ENCODE peak calls at places on chromosome 5, in eight cellular contexts. X is neural crest cell, L is anterior cingulate cortex, C is HepG2, G is NCI-H1417, Q is NCI-H1694 treated with DMSO at 0.1 percent for 48 hours, B is HuH-7, Y is heart right ventricle. J is an unnamed sample.

GRCh38 chr5:143581649-143582048 is 178.2 kb upstream of the NR3C1 start:
- DNase-seq in X (no peak), L (no peak), C (no peak), G (no peak), Q (no peak), B (no peak), Y (no peak), J (no peak)

GRCh38 chr5:68962632-68963484 is 131.0 kb upstream of the SLC30A5 start:
- DNase-seq in X (peak; percentile 71), L (peak; percentile 35), C (peak; percentile 46), G (peak; percentile 49), Q (peak; percentile 23), B (peak; percentile 60), Y (peak; percentile 46), J (peak; percentile 54)

GRCh38 chr5:178781936-178782335 is 51.5 kb upstream of the ZNF354A start:
- DNase-seq in X (no peak), L (no peak), C (no peak), G (no peak), Q (no peak), B (no peak), Y (no peak), J (no peak)

GRCh38 chr5:34923694-34924461 is 5.5 kb upstream of the DNAJC21 start:
- DNase-seq in X (no peak), L (no peak), C (no peak), G (no peak), Q (no peak), B (no peak), Y (no peak), J (peak; percentile 57)

GRCh38 chr5:175718401-175719108 is 60.7 kb downstream of the HRH2 start:
- DNase-seq in X (peak; percentile 29), L (no peak), C (no peak), G (peak; percentile 5), Q (peak; percentile 48), B (no peak), Y (peak; percentile 65), J (peak; percentile 14)

GRCh38 chr5:81881595-81881994 is 90.2 kb upstream of the ATG10 start:
- DNase-seq in X (no peak), L (no peak), C (no peak), G (no peak), Q (no peak), B (no peak), Y (no peak), J (no peak)

GRCh38 chr5:142472306-142472951 is 147.6 kb upstream of the SPRY4 start:
- DNase-seq in X (no peak), L (no peak), C (peak; percentile 66), G (no peak), Q (no peak), B (no peak), Y (no peak), J (peak; percentile 91)

GRCh38 chr5:149337746-149338145 is 7.6 kb upstream of the GRPEL2 start:
- DNase-seq in X (no peak), L (no peak), C (no peak), G (no peak), Q (peak; percentile 75), B (no peak), Y (no peak), J (no peak)

GRCh38 chr5:92977766-92978555 is 603.1 kb downstream of the NR2F1-AS1 start:
- DNase-seq in X (no peak), L (no peak), C (no peak), G (no peak), Q (no peak), B (no peak), Y (no peak), J (no peak)

GRCh38 chr5:157361865-157362465 is 96.0 kb downstream of the CYFIP2 start:
- DNase-seq in X (no peak), L (no peak), C (no peak), G (no peak), Q (no peak), B (no peak), Y (no peak), J (no peak)

GRCh38 chr5:148976569-148977321 is 86.1 kb downstream of the SH3TC2 start:
- DNase-seq in X (no peak), L (no peak), C (no peak), G (no peak), Q (no peak), B (no peak), Y (no peak), J (no peak)

GRCh38 chr5:132105688-132106087 is 32.1 kb downstream of the CSF2 start:
- DNase-seq in X (no peak), L (no peak), C (no peak), G (no peak), Q (no peak), B (no peak), Y (no peak), J (no peak)

GRCh38 chr5:17497446-17497845 is 585 bp upstream of the TAF11L2 start:
- DNase-seq in X (no peak), L (no peak), C (no peak), G (no peak), Q (no peak), B (no peak), Y (no peak), J (no peak)

GRCh38 chr5:11459716-11460115 is 444.5 kb downstream of the CTNND2 start:
- DNase-seq in X (no peak), L (no peak), C (no peak), G (no peak), Q (no peak), B (no peak), Y (no peak), J (no peak)

GRCh38 chr5:113293613-113294340 is 141.0 kb downstream of the TSSK1B start:
- DNase-seq in X (peak; percentile 6), L (no peak), C (no peak), G (no peak), Q (peak; percentile 24), B (no peak), Y (no peak), J (no peak)

GRCh38 chr5:137313526-137314175 is 185.5 kb downstream of the SPOCK1 start:
- DNase-seq in X (no peak), L (no peak), C (no peak), G (no peak), Q (no peak), B (no peak), Y (no peak), J (no peak)

GRCh38 chr5:146185161-146185560 is 2.7 kb upstream of the LARS1 start:
- DNase-seq in X (no peak), L (no peak), C (no peak), G (no peak), Q (no peak), B (no peak), Y (no peak), J (no peak)

GRCh38 chr5:56693220-56693579 is 122.1 kb upstream of the MAP3K1 start:
- DNase-seq in X (no peak), L (no peak), C (no peak), G (no peak), Q (no peak), B (no peak), Y (no peak), J (no peak)

GRCh38 chr5:128667148-128667547 is 129.1 kb upstream of the FBN2 start:
- DNase-seq in X (no peak), L (no peak), C (no peak), G (no peak), Q (no peak), B (no peak), Y (no peak), J (no peak)

GRCh38 chr5:117800261-117800660 is 1188.1 kb downstream of the DTWD2 start:
- DNase-seq in X (no peak), L (no peak), C (no peak), G (no peak), Q (no peak), B (no peak), Y (no peak), J (no peak)

GRCh38 chr5:29197636-29198035 is 1995.8 kb upstream of the CDH6 start:
- DNase-seq in X (no peak), L (no peak), C (no peak), G (no peak), Q (no peak), B (no peak), Y (no peak), J (peak; percentile 47)

GRCh38 chr5:7391215-7391614 is 4.7 kb upstream of the ADCY2 start:
- DNase-seq in X (no peak), L (no peak), C (peak; percentile 33), G (no peak), Q (no peak), B (peak; percentile 33), Y (no peak), J (peak; percentile 1)

GRCh38 chr5:72092074-72092473 is 15.2 kb upstream of the MAP1B start:
- DNase-seq in X (no peak), L (no peak), C (no peak), G (no peak), Q (no peak), B (no peak), Y (no peak), J (no peak)

GRCh38 chr5:85545129-85545528 is 1072.6 kb upstream of the COX7C start:
- DNase-seq in X (no peak), L (no peak), C (no peak), G (no peak), Q (no peak), B (no peak), Y (no peak), J (no peak)

GRCh38 chr5:43926923-43927322 is 323.9 kb downstream of the NNT start:
- DNase-seq in X (no peak), L (no peak), C (no peak), G (no peak), Q (no peak), B (no peak), Y (no peak), J (no peak)

GRCh38 chr5:134948929-134949328 is 18.8 kb upstream of the CATSPER3 start:
- DNase-seq in X (no peak), L (no peak), C (no peak), G (no peak), Q (no peak), B (no peak), Y (no peak), J (no peak)

GRCh38 chr5:168614661-168615060 is 35.5 kb upstream of the PANK3 start:
- DNase-seq in X (no peak), L (no peak), C (no peak), G (no peak), Q (no peak), B (no peak), Y (no peak), J (no peak)

GRCh38 chr5:175902013-175902412 is 30.6 kb downstream of the CPLX2 start:
- DNase-seq in X (no peak), L (no peak), C (no peak), G (peak; percentile 83), Q (no peak), B (no peak), Y (no peak), J (no peak)

GRCh38 chr5:127313847-127314473 is 23.4 kb downstream of the MEGF10 start:
- DNase-seq in X (peak; percentile 50), L (peak; percentile 22), C (peak; percentile 16), G (no peak), Q (no peak), B (peak; percentile 37), Y (peak; percentile 48), J (peak; percentile 54)

GRCh38 chr5:177396086-177396485 is 4.4 kb downstream of the PFN3 start:
- DNase-seq in X (no peak), L (no peak), C (no peak), G (no peak), Q (no peak), B (no peak), Y (no peak), J (no peak)

GRCh38 chr5:58985311-58985710 is 402.4 kb downstream of the RAB3C start:
- DNase-seq in X (no peak), L (no peak), C (no peak), G (no peak), Q (no peak), B (no peak), Y (no peak), J (no peak)

GRCh38 chr5:58818515-58818914 is 235.6 kb downstream of the RAB3C start:
- DNase-seq in X (no peak), L (no peak), C (no peak), G (no peak), Q (peak; percentile 11), B (no peak), Y (no peak), J (peak; percentile 22)

GRCh38 chr5:112125910-112126309 is 293.2 kb downstream of the EPB41L4A start:
- DNase-seq in X (no peak), L (no peak), C (no peak), G (no peak), Q (peak; percentile 93), B (no peak), Y (no peak), J (no peak)

GRCh38 chr5:2889946-2890475 is 138.5 kb upstream of the IRX2 start:
- DNase-seq in X (no peak), L (no peak), C (no peak), G (no peak), Q (no peak), B (no peak), Y (no peak), J (no peak)